ENCODE peak calls at places on chromosomes 13 and 19, in four cellular contexts. One of them, this sample, is unnamed. For H3K4me1, the result is how much of the 10 kb centered on the place peaks cover.

GRCh38 chr19:54208784-54209057 is 8.1 kb downstream of the RPS9 start:
- DNase-seq in stomach: no peak
- DNase-seq in tibial nerve: no peak
- DNase-seq in neural progenitor cell: no peak
- DNase-seq in this sample: no peak

GRCh38 chr13:38686635-38687245 is at the start of gene FREM2:
- DNase-seq in tibial nerve: no peak
- DNase-seq in neural progenitor cell: peak
- DNase-seq in stomach: peak
- DNase-seq in this sample: peak

GRCh38 chr13:20969182-20969581 is 66.6 kb upstream of the XPO4 start:
- DNase-seq in stomach: no peak
- DNase-seq in neural progenitor cell: no peak
- DNase-seq in tibial nerve: no peak
- DNase-seq in this sample: no peak

GRCh38 chr19:31313291-31314030 is 35.8 kb downstream of the TSHZ3 start:
- DNase-seq in tibial nerve: no peak
- DNase-seq in stomach: no peak
- DNase-seq in neural progenitor cell: no peak
- DNase-seq in this sample: no peak

GRCh38 chr13:113837554-113838355 is 26.1 kb downstream of the GAS6 start:
- DNase-seq in tibial nerve: peak
- DNase-seq in stomach: peak
- DNase-seq in neural progenitor cell: no peak
- DNase-seq in this sample: peak

GRCh38 chr19:16821081-16821480 is 8.1 kb upstream of the SIN3B start:
- DNase-seq in stomach: no peak
- DNase-seq in tibial nerve: no peak
- DNase-seq in neural progenitor cell: no peak
- DNase-seq in this sample: no peak

GRCh38 chr13:112996671-112997091 is 27.7 kb downstream of the MCF2L start:
- DNase-seq in stomach: peak
- DNase-seq in tibial nerve: no peak
- DNase-seq in neural progenitor cell: no peak
- DNase-seq in this sample: no peak

GRCh38 chr19:55042344-55042678 is 4.2 kb upstream of the GP6 start:
- DNase-seq in stomach: no peak
- DNase-seq in neural progenitor cell: no peak
- DNase-seq in tibial nerve: no peak
- DNase-seq in this sample: no peak

GRCh38 chr13:37869506-37869755 is 141 bp downstream of the TRPC4 start:
- DNase-seq in tibial nerve: no peak
- DNase-seq in stomach: no peak
- DNase-seq in neural progenitor cell: no peak
- DNase-seq in this sample: no peak

GRCh38 chr19:7655581-7655980 is 13.3 kb upstream of the RETN start:
- DNase-seq in stomach: no peak
- DNase-seq in tibial nerve: no peak
- DNase-seq in neural progenitor cell: no peak
- DNase-seq in this sample: no peak

GRCh38 chr19:7654401-7654800 is 14.4 kb upstream of the RETN start:
- DNase-seq in stomach: no peak
- DNase-seq in neural progenitor cell: no peak
- DNase-seq in tibial nerve: no peak
- DNase-seq in this sample: no peak

GRCh38 chr19:7648265-7649014 is 11.5 kb downstream of the STXBP2 start:
- DNase-seq in neural progenitor cell: no peak
- DNase-seq in tibial nerve: no peak
- DNase-seq in stomach: no peak
- DNase-seq in this sample: no peak

GRCh38 chr19:7650148-7650547 is 13.2 kb downstream of the STXBP2 start:
- DNase-seq in tibial nerve: no peak
- DNase-seq in stomach: no peak
- DNase-seq in neural progenitor cell: no peak
- DNase-seq in this sample: no peak

DNA sequence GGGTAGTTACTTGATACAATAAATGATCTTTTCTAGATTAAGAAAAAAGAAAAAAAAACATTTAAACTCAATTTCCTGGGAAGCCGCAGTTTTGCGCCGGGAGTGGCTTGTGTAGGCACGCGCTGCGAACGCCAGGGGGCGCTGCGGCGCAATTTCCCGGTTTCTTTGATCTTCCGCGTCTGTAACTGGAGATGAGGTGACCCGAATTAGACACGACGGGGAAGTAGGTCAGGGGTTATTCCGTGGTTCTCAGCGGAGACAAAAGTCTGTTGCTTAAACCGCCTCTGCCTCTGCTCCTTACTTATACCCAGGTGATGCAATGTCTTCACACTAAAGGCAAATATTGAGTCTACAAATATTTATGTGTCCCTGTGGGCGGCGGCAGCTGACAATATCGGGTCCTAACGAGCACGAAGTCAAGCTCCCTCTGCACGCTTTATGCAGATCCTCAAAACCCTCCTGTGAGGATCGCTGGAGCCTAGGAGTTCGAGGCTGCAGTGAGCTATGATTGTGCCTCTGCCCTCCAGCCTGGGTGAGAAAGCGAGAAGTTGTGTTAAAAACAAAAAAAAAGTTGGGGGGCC is 15.2 kb downstream of the STXBP2 start:
- DNase-seq in tibial nerve: peak
- DNase-seq in stomach: peak
- DNase-seq in neural progenitor cell: peak
- DNase-seq in this sample: peak
- H3K4me3 ChIP-seq in tibial nerve: no peak
- H3K4me3 ChIP-seq in stomach: no peak
- H3K4me3 ChIP-seq in neural progenitor cell: peak
- H3K4me3 ChIP-seq in this sample: peak

GRCh38 chr13:109645831-109646230 is 140.6 kb downstream of the IRS2 start:
- DNase-seq in neural progenitor cell: no peak
- DNase-seq in tibial nerve: no peak
- DNase-seq in stomach: no peak
- DNase-seq in this sample: no peak
- H3K27ac ChIP-seq in neural progenitor cell: no peak
- H3K27ac ChIP-seq in tibial nerve: no peak
- H3K27ac ChIP-seq in stomach: no peak
- H3K27ac ChIP-seq in this sample: no peak

GRCh38 chr19:46622118-46622446 is 2.8 kb downstream of the PTGIR start:
- DNase-seq in stomach: no peak
- DNase-seq in tibial nerve: no peak
- DNase-seq in neural progenitor cell: no peak
- DNase-seq in this sample: peak
- H3K4me1 ChIP-seq in stomach: half or more
- H3K4me1 ChIP-seq in tibial nerve: half or more
- H3K4me1 ChIP-seq in neural progenitor cell: under half
- H3K4me1 ChIP-seq in this sample: under half

GRCh38 chr13:102091231-102091630 is 310.6 kb downstream of the FGF14 start:
- DNase-seq in tibial nerve: no peak
- DNase-seq in stomach: no peak
- DNase-seq in neural progenitor cell: peak
- DNase-seq in this sample: no peak
- H3K4me3 ChIP-seq in tibial nerve: no peak
- H3K4me3 ChIP-seq in stomach: no peak
- H3K4me3 ChIP-seq in neural progenitor cell: no peak
- H3K4me3 ChIP-seq in this sample: no peak

DNA sequence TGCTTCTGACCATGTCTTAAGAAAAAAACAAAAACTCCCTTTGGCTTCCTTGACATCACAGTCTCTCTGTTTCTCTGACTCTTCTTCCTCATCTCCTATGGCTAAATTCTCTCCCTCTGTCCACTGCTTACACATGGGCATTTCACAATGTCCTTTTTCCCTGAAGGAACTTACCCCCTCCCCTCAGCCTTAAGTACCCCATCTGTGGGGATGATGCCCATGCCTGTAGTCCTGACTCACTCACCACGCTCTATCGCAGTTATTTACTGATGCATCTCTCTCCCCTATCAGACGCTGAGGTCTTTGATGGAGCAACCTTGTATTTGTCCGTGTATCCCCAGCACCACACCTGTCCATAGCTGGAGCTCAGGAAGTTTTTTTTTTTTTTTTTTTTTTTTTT is 32.4 kb downstream of the ACTN4 start:
- DNase-seq in stomach: no peak
- DNase-seq in tibial nerve: no peak
- DNase-seq in neural progenitor cell: no peak
- DNase-seq in this sample: no peak
- H3K27ac ChIP-seq in stomach: peak
- H3K27ac ChIP-seq in tibial nerve: peak
- H3K27ac ChIP-seq in neural progenitor cell: no peak
- H3K27ac ChIP-seq in this sample: peak

GRCh38 chr19:42249149-42249750 is 5.7 kb downstream of the ERF start:
- DNase-seq in stomach: no peak
- DNase-seq in tibial nerve: no peak
- DNase-seq in neural progenitor cell: no peak
- DNase-seq in this sample: no peak

GRCh38 chr19:42250666-42251531 is 4.0 kb downstream of the ERF start:
- DNase-seq in tibial nerve: no peak
- DNase-seq in stomach: no peak
- DNase-seq in neural progenitor cell: no peak
- DNase-seq in this sample: no peak

GRCh38 chr19:42250249-42250665 is 4.7 kb downstream of the ERF start:
- DNase-seq in tibial nerve: no peak
- DNase-seq in stomach: no peak
- DNase-seq in neural progenitor cell: no peak
- DNase-seq in this sample: peak

GRCh38 chr19:42248270-42249148 is 6.1 kb upstream of the GSK3A start:
- DNase-seq in tibial nerve: no peak
- DNase-seq in stomach: no peak
- DNase-seq in neural progenitor cell: no peak
- DNase-seq in this sample: no peak

DNA sequence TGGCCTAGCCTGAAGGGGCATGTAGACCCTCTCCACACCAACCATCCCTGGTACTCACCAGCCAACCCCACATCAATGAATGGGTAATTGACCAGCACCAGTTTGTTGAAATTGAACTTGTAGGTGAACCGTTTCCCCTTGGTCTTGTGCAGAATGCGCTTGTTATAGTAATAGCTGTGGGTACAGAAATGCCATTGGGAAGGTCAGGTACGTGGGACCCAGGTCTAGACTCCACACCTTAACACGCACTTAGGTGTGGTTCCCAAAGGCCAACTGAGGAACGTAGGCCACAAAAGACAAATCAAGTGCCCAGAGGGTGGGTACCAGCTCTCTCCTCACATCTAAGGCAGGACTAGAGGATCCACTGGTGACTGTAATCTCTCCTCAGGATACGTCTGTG is 5.2 kb downstream of the ERF start:
- DNase-seq in stomach: no peak
- DNase-seq in neural progenitor cell: no peak
- DNase-seq in tibial nerve: no peak
- DNase-seq in this sample: no peak
- H3K4me1 ChIP-seq in stomach: half or more
- H3K4me1 ChIP-seq in neural progenitor cell: under half
- H3K4me1 ChIP-seq in tibial nerve: half or more
- H3K4me1 ChIP-seq in this sample: under half

GRCh38 chr19:40549007-40549708 is 27.5 kb upstream of the SHKBP1 start:
- DNase-seq in stomach: peak
- DNase-seq in neural progenitor cell: peak
- DNase-seq in tibial nerve: peak
- DNase-seq in this sample: peak
- H3K4me3 ChIP-seq in stomach: no peak
- H3K4me3 ChIP-seq in neural progenitor cell: peak
- H3K4me3 ChIP-seq in tibial nerve: no peak
- H3K4me3 ChIP-seq in this sample: no peak

DNA sequence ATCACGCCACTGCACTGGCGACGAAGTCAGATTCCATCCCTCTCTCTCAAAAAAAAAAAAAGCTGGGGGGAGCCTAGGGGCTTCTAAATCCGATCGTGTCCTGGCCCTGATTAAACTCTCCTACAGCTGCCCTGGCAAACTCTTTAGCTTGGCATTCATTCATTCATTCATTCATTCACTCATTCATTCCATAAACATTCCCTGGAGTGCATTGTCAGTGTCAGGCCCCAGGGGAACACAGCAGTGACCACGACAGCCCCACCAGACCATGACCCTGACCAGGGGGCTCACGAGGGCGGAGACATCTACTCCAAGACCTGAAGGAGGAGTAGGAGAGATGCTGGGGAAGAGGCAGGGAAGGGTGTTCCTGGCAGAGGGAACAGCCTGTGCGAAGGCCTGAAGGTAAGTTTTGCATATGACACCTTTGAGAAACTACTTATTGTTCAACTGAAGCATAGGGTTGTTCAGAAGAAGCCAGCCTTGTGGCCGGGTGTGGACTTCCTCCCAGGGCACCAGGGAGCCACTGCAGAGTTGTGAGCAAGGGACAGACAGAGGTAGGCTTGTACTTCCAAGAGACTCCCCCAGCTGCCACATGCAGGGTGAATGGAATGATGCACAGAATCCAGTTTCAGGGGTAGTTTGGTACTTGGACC is 24.5 kb downstream of the CEACAM16 start:
- DNase-seq in stomach: no peak
- DNase-seq in tibial nerve: no peak
- DNase-seq in neural progenitor cell: no peak
- DNase-seq in this sample: no peak
- H3K27ac ChIP-seq in stomach: peak
- H3K27ac ChIP-seq in tibial nerve: no peak
- H3K27ac ChIP-seq in neural progenitor cell: no peak
- H3K27ac ChIP-seq in this sample: no peak

GRCh38 chr19:2720777-2721569 is at the start of gene DIRAS1:
- DNase-seq in stomach: no peak
- DNase-seq in tibial nerve: no peak
- DNase-seq in neural progenitor cell: peak
- DNase-seq in this sample: peak
- H3K4me1 ChIP-seq in stomach: under half
- H3K4me1 ChIP-seq in tibial nerve: under half
- H3K4me1 ChIP-seq in neural progenitor cell: under half
- H3K4me1 ChIP-seq in this sample: under half

GRCh38 chr19:15010497-15011255 is 31.0 kb upstream of the SLC1A6 start:
- DNase-seq in tibial nerve: no peak
- DNase-seq in stomach: no peak
- DNase-seq in neural progenitor cell: peak
- DNase-seq in this sample: no peak
- H3K4me3 ChIP-seq in tibial nerve: no peak
- H3K4me3 ChIP-seq in stomach: no peak
- H3K4me3 ChIP-seq in neural progenitor cell: peak
- H3K4me3 ChIP-seq in this sample: no peak

This sample was measured in psoas muscle.